ENCODE peak calls at places on chromosomes 4 and X, in eight cellular contexts. X, Z, W, O, V, L, M and J are unnamed samples.

GRCh38 chr4:104475652-104476051 is 19.0 kb downstream of the CXXC4 start:
- DNase-seq in W (no peak), V (no peak), L (no peak), M (no peak), X (no peak), O (no peak), Z (no peak), J (no peak)

GRCh38 chrX:97517763-97518162 is 634.1 kb downstream of the RPA4 start:
- DNase-seq in W (no peak), M (no peak), L (no peak), X (no peak), O (no peak), Z (no peak), V (no peak), J (no peak)

GRCh38 chr4:138981930-138982390 is 33.6 kb upstream of the NOCT start:
- DNase-seq in W (no peak), M (no peak), X (no peak), L (peak), Z (no peak), V (no peak), O (no peak), J (peak)

GRCh38 chrX:154443479-154443910 is 446 bp upstream of the FAM50A start:
- DNase-seq in Z (no peak), W (no peak), L (no peak), M (no peak), X (no peak), O (no peak), V (no peak), J (no peak)

GRCh38 chrX:84717344-84717743 is 215.1 kb upstream of the HDX start:
- DNase-seq in O (no peak), Z (no peak), M (no peak), V (no peak), X (no peak), W (no peak), L (no peak), J (no peak)

GRCh38 chrX:920234-920799 is 289.7 kb downstream of the SHOX start:
- DNase-seq in V (no peak), W (peak), M (no peak), L (no peak), X (no peak), Z (no peak), O (no peak), J (no peak)

GRCh38 chr4:115537387-115537786 is 424.0 kb upstream of the NDST4 start:
- DNase-seq in O (no peak), L (no peak), Z (no peak), W (no peak), X (no peak), V (no peak), M (peak), J (no peak)

GRCh38 chr4:14092741-14093140 is 465.2 kb upstream of the BOD1L1 start:
- DNase-seq in Z (no peak), O (no peak), W (no peak), V (no peak), X (no peak), L (no peak), M (no peak), J (no peak)

GRCh38 chr4:84496356-84497219 is 2.5 kb downstream of the NKX6-1 start:
- DNase-seq in L (no peak), X (no peak), M (no peak), O (no peak), V (no peak), Z (no peak), W (no peak), J (no peak)

GRCh38 chr4:89248879-89249281 is 58.7 kb downstream of the GPRIN3 start:
- DNase-seq in W (no peak), X (no peak), O (no peak), V (no peak), L (no peak), M (no peak), Z (no peak), J (no peak)

GRCh38 chr4:149723065-149723464 is 92.6 kb downstream of the IQCM start:
- DNase-seq in M (no peak), Z (no peak), W (no peak), L (no peak), V (no peak), X (no peak), O (no peak), J (no peak)

GRCh38 chr4:158796370-158797140 is 27.7 kb downstream of the FNIP2 start:
- DNase-seq in W (no peak), L (peak), V (no peak), M (no peak), O (no peak), X (no peak), Z (no peak), J (no peak)

GRCh38 chr4:87543835-87544461 is 14.8 kb upstream of the SPARCL1 start:
- DNase-seq in M (peak), L (no peak), V (no peak), X (no peak), Z (no peak), W (no peak), O (no peak), J (peak)

GRCh38 chr4:109979932-109980717 is 67.4 kb downstream of the EGF start:
- DNase-seq in Z (no peak), M (no peak), O (no peak), W (no peak), V (no peak), X (no peak), L (no peak), J (no peak)

GRCh38 chr4:1491630-1492457 is 85.6 kb upstream of the NKX1-1 start:
- DNase-seq in X (no peak), W (no peak), O (no peak), Z (no peak), V (peak), L (no peak), M (no peak), J (no peak)

GRCh38 chrX:57651169-57651919 is 28.7 kb downstream of the NLRP2B start:
- DNase-seq in O (no peak), W (no peak), Z (no peak), M (no peak), L (no peak), X (no peak), V (no peak), J (no peak)

GRCh38 chrX:72554448-72555140 is 18.0 kb downstream of the HDAC8 start:
- DNase-seq in Z (no peak), M (peak), W (no peak), V (no peak), O (no peak), X (no peak), L (no peak), J (no peak)

GRCh38 chr4:153594208-153594607 is 89.9 kb upstream of the TLR2 start:
- DNase-seq in W (no peak), M (no peak), L (no peak), X (no peak), V (no peak), Z (no peak), O (no peak), J (no peak)

GRCh38 chrX:10598540-10598939 is 21.8 kb downstream of the MID1 start:
- DNase-seq in X (no peak), W (no peak), L (no peak), O (no peak), Z (no peak), M (no peak), V (no peak), J (no peak)

GRCh38 chr4:91426725-91427124 is 877.0 kb upstream of the GRID2 start:
- DNase-seq in O (no peak), W (no peak), Z (no peak), V (no peak), M (no peak), L (no peak), X (no peak), J (no peak)

GRCh38 chrX:135484636-135485289 is 35.7 kb upstream of the INTS6L start:
- DNase-seq in W (no peak), O (no peak), Z (no peak), X (no peak), M (peak), V (no peak), L (no peak), J (peak)

GRCh38 chr4:177250056-177250696 is 59.5 kb upstream of the NEIL3 start:
- DNase-seq in Z (peak), V (no peak), X (peak), L (peak), W (peak), M (peak), O (peak), J (peak)

GRCh38 chrX:134664202-134664601 is 5.9 kb upstream of the PLAC1 start:
- DNase-seq in O (no peak), Z (no peak), L (no peak), V (no peak), X (no peak), M (no peak), W (no peak), J (no peak)

GRCh38 chr4:186726150-186726439 is 2.4 kb upstream of the FAT1 start:
- DNase-seq in Z (no peak), L (no peak), X (no peak), V (no peak), O (peak), M (no peak), W (no peak), J (peak)

GRCh38 chrX:38940547-38940946 is 139.3 kb downstream of the MID1IP1 start:
- DNase-seq in W (no peak), L (no peak), O (no peak), Z (no peak), V (no peak), M (no peak), X (no peak), J (no peak)

GRCh38 chr4:172962564-172963353 is 205.9 kb upstream of the GALNT7 start:
- DNase-seq in O (no peak), X (peak), M (no peak), L (peak), Z (no peak), W (no peak), V (no peak), J (peak)

GRCh38 chr4:116866116-116866515 is 219.3 kb downstream of the TRAM1L1 start:
- DNase-seq in W (no peak), V (no peak), L (no peak), O (no peak), M (no peak), X (no peak), Z (no peak), J (no peak)

GRCh38 chr4:41640905-41641304 is 102.9 kb downstream of the LIMCH1 start:
- DNase-seq in V (no peak), L (no peak), M (no peak), Z (no peak), O (no peak), W (no peak), X (no peak), J (no peak)

GRCh38 chr4:26485684-26486083 is 4.6 kb downstream of the CCKAR start:
- DNase-seq in W (no peak), O (no peak), Z (no peak), V (no peak), L (no peak), M (no peak), X (no peak), J (no peak)

GRCh38 chr4:7045961-7046921 is 3.1 kb downstream of the TADA2B start:
- DNase-seq in M (no peak), X (no peak), W (peak), O (peak), L (no peak), Z (no peak), V (no peak), J (no peak)

GRCh38 chr4:8773124-8773931 is 98.3 kb downstream of the HMX1 start:
- DNase-seq in X (no peak), V (peak), O (no peak), W (peak), L (no peak), Z (peak), M (no peak), J (no peak)

DNA sequence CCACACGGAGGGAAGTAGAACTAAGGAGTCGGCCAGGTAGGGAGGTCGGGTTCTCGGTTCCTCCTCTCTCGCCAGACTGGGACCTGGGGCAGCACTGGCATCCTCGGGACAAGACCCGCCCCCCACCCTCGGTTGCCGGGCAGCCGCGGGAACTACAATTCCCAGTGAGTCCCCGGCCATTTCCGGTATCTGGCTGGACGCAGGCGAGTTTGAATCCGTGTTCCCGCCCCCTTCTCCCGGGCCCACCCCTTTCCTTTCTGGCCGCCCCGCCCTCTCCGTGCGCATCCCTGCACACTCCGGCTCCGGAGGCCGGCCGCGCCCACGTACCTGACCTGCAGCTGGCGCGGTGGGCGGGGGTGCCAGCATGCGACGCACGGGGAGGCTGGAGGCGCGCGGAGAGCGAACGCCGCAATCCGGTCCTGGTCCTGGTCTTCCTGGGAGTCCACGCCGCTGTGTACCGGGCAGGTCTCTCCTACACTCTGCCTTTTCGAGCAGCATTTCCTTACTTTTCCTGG is 10.2 kb upstream of the DLG3 start:
- DNase-seq in W (peak), O (peak), L (peak), X (peak), M (peak), V (peak), Z (peak), J (peak)
- TF ChIP-seq POLR2A in W (no peak), O (no peak), L (no peak), X (no peak), M (no peak), V (no peak), Z (no peak), J (no peak)

GRCh38 chr4:29307755-29308154 is 1412.4 kb upstream of the PCDH7 start:
- DNase-seq in W (no peak), X (no peak), V (no peak), Z (no peak), L (no peak), O (no peak), M (no peak), J (no peak)

GRCh38 chr4:29307256-29307655 is 1412.9 kb upstream of the PCDH7 start:
- DNase-seq in V (no peak), O (no peak), Z (no peak), W (no peak), M (no peak), X (no peak), L (no peak), J (no peak)

GRCh38 chr4:29311231-29311630 is 1408.9 kb upstream of the PCDH7 start:
- DNase-seq in O (no peak), Z (no peak), W (no peak), X (no peak), L (no peak), V (no peak), M (no peak), J (peak)

GRCh38 chr4:29310252-29310651 is 1409.9 kb upstream of the PCDH7 start:
- DNase-seq in X (no peak), L (no peak), V (no peak), Z (no peak), M (no peak), O (no peak), W (no peak), J (peak)

DNA sequence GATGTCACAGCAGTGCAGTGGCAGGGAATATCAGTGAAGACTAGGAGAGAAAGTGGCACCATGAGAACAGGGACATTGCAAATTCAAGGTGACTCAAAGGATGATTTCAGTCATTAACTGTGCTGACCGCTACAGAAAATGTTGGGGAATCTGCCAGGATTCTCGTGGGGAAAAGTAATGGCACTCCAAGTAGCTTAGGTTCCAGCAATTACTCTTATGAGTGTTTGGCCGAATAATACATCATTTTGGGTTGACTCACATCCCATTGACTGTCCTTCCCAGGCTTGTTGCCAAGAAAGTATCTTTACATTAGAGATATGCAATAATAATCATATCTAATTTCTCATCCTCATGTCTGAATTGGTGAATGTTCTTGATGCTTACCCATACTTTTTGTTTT is 1411.1 kb upstream of the PCDH7 start:
- DNase-seq in X (no peak), V (no peak), O (no peak), M (no peak), L (no peak), W (no peak), Z (no peak), J (peak)
- TF ChIP-seq POLR2AphosphoS5 in X (no peak), V (no peak), O (no peak), M (no peak), L (no peak), W (no peak), Z (no peak), J (peak)

GRCh38 chr4:141335166-141335565 is 114.5 kb downstream of the ZNF330 start:
- DNase-seq in L (no peak), O (no peak), Z (no peak), M (no peak), W (no peak), X (no peak), V (no peak), J (no peak)
- TF ChIP-seq POLR2A in L (no peak), O (no peak), Z (no peak), M (no peak), W (no peak), X (no peak), V (no peak), J (no peak)

GRCh38 chr4:129167640-129168260 is 71.8 kb downstream of the C4orf33 start:
- DNase-seq in W (no peak), X (no peak), L (no peak), M (no peak), V (no peak), O (no peak), Z (no peak), J (peak)

GRCh38 chr4:129164243-129164642 is 68.3 kb downstream of the C4orf33 start:
- DNase-seq in Z (no peak), V (no peak), O (no peak), X (no peak), L (no peak), M (no peak), W (no peak), J (no peak)

GRCh38 chr4:129162450-129162849 is 66.5 kb downstream of the C4orf33 start:
- DNase-seq in Z (no peak), V (no peak), M (no peak), O (no peak), L (no peak), X (no peak), W (no peak), J (no peak)

GRCh38 chr4:129163427-129163826 is 67.5 kb downstream of the C4orf33 start:
- DNase-seq in O (no peak), L (no peak), W (no peak), X (no peak), V (no peak), M (no peak), Z (no peak), J (no peak)
- TF ChIP-seq POLR2AphosphoS5 in O (no peak), L (no peak), W (no peak), X (no peak), V (no peak), M (no peak), Z (no peak), J (no peak)

GRCh38 chrX:53594354-53594753 is 92.2 kb downstream of the HUWE1 start:
- DNase-seq in V (no peak), L (no peak), M (no peak), Z (no peak), W (no peak), O (no peak), X (no peak), J (no peak)
- TF ChIP-seq POLR2A in V (no peak), L (no peak), M (no peak), Z (no peak), W (no peak), O (no peak), X (no peak), J (no peak)

GRCh38 chr4:43471950-43472349 is 579.4 kb downstream of the GRXCR1 start:
- DNase-seq in V (no peak), O (no peak), Z (no peak), X (no peak), L (no peak), W (no peak), M (no peak), J (no peak)
- TF ChIP-seq POLR2AphosphoS5 in V (no peak), O (no peak), Z (no peak), X (no peak), L (no peak), W (no peak), M (no peak), J (no peak)

DNA sequence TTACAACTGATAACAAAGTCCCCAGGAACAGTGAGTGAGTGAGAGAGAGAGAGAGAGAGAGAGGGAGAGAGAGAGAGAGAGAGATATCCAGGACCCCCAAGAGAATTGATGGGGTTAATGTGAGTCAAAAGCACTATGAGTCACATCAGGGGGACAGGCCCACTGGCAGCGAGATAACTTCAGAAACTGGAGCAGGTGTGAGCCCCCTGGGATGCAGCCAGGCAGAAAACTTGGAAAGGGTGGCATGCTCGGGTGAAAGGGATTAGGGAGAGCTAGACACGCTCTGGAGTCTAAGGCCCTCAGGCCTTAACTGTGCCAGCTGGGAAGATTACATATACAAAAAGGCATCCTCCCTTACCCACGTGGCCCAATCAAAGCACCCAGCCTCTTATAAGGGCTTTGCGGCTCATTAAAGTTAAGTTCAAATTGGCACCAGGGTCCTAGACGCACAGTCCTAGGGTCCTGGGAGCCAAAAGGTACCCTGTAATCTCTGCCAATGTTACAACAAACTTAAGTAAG is 843 bp downstream of the ACOT9 start:
- DNase-seq in O (no peak), L (peak), V (no peak), Z (no peak), X (peak), W (no peak), M (no peak), J (peak)
- TF ChIP-seq POLR2A in O (no peak), L (no peak), V (no peak), Z (no peak), X (no peak), W (no peak), M (no peak), J (no peak)

DNA sequence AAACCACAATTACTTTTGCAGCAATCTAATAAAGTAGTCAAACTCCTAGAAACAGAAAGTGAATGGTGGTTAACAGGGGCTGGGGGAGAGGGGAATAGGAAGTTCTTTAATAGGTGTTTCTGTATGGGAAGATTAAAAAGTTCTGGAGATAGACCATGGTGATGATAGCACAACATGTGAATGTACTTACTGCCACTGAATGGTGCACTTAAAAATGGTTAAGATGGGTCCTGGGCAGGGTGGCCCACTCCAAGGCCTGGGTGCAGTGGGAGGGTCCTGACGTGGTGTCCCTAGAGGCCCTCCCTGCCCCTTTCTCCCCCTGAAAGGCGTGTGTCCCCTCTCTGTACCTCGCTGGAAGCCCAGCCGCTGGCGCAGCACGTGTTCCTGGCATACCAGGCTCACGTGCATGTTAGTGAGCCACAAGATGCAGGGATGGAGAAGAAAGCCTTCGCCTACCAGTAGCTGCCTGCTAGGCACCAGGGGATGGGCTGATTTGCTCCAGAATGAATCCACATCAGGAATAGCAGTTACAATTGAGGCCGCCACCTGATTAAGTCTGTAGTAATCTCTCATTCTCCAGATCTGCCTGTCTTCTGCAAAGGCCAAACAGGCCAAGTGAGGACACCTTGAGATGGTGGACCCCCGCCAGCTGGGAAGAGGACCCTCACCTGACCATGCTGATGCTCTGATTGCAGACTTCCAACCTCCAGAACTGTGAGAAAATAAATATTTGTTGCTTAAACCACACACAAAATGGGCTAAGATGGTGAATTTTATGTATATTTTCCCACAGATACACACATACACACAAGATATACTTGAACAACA is 67.5 kb downstream of the COQ2 start:
- DNase-seq in X (no peak), L (no peak), Z (no peak), V (no peak), O (no peak), M (no peak), W (peak), J (no peak)
- TF ChIP-seq POLR2AphosphoS5 in X (no peak), L (no peak), Z (no peak), V (no peak), O (no peak), M (no peak), W (peak), J (no peak)

GRCh38 chr4:112636688-112637551 is at the start of the genes LARP7 and ZGRF1:
- DNase-seq in Z (peak), X (peak), V (peak), L (peak), O (peak), M (peak), W (peak), J (peak)
- TF ChIP-seq POLR2A in Z (peak), X (no peak), V (no peak), L (no peak), O (peak), M (peak), W (no peak), J (no peak)

GRCh38 chr4:125321709-125322362 is 7.1 kb downstream of the FAT4 start:
- DNase-seq in Z (no peak), M (no peak), X (no peak), W (no peak), V (no peak), L (no peak), O (no peak), J (peak)
- TF ChIP-seq POLR2AphosphoS5 in Z (no peak), M (no peak), X (peak), W (no peak), V (no peak), L (no peak), O (no peak), J (no peak)